ENCODE peak calls at places on chromosomes 11 and 22, in five cellular contexts. X is activated T-helper 1 cell treated with Interleukin-2 at 50 U/mL for 16 hours; M is activated CD4-positive, alpha-beta T cell treated with anti-CD3 and anti-CD28 coated beads, Interleukin-2, amount 50 U/mL, for 4 hours; S is pancreas; T is EL. F is an unnamed sample.

GRCh38 chr22:29048822-29049654 is 12.6 kb downstream of the C22orf31 start:
- DNase-seq in X (no peak), M (no peak), S (no peak), T (no peak), F (no peak)

GRCh38 chr11:4095509-4096230 is 1.1 kb downstream of the RRM1 start:
- DNase-seq in X (no peak), M (no peak), S (no peak), T (peak), F (no peak)

GRCh38 chr11:122877732-122878131 is 4.8 kb upstream of the JHY start:
- DNase-seq in X (no peak), M (no peak), S (no peak), T (no peak), F (no peak)

GRCh38 chr11:12186683-12187082 is 76.3 kb downstream of the MICAL2 start:
- DNase-seq in X (no peak), M (no peak), S (no peak), T (no peak), F (no peak)

GRCh38 chr22:20019661-20020532 is 1.0 kb upstream of the TANGO2 start:
- DNase-seq in X (no peak), M (no peak), S (no peak), T (no peak), F (no peak)

GRCh38 chr22:27984001-27984695 is 65.1 kb upstream of the PITPNB start:
- DNase-seq in X (no peak), M (no peak), S (no peak), T (no peak), F (no peak)

GRCh38 chr22:35212020-35212419 is 45.3 kb upstream of the HMGXB4 start:
- DNase-seq in X (no peak), M (no peak), S (peak), T (peak), F (no peak)

GRCh38 chr11:7418061-7418460 is 67.2 kb upstream of the OLFML1 start:
- DNase-seq in X (no peak), M (no peak), S (no peak), T (no peak), F (no peak)

GRCh38 chr22:38097557-38098409 is 12.7 kb downstream of the BAIAP2L2 start:
- DNase-seq in X (no peak), M (no peak), S (no peak), T (no peak), F (no peak)

GRCh38 chr11:114399903-114400221 is 449 bp downstream of the C11orf71 start:
- DNase-seq in X (no peak), M (no peak), S (peak), T (no peak), F (no peak)

GRCh38 chr11:118790357-118791014 is 478 bp downstream of the DDX6 start:
- DNase-seq in X (peak), M (peak), S (no peak), T (peak), F (peak)

GRCh38 chr11:126282361-126282741 is 542 bp upstream of the TIRAP start:
- DNase-seq in X (peak), M (peak), S (peak), T (peak), F (peak)

GRCh38 chr11:125446279-125446678 is 49.8 kb downstream of the FEZ1 start:
- DNase-seq in X (no peak), M (no peak), S (no peak), T (no peak), F (no peak)

GRCh38 chr11:10407055-10407454 is 48.0 kb upstream of the AMPD3 start:
- DNase-seq in X (no peak), M (no peak), S (no peak), T (peak), F (no peak)

GRCh38 chr11:34898474-34898873 is 17.7 kb downstream of the APIP start:
- DNase-seq in X (no peak), M (no peak), S (no peak), T (no peak), F (peak)

GRCh38 chr11:54558919-54559318 is 44.9 kb downstream of the OR4C46 start:
- DNase-seq in X (no peak), M (no peak), S (no peak), T (no peak), F (no peak)